ENCODE peak calls at places on chromosomes 2 and 18, in six cellular contexts. One of them, this sample, is unnamed.

GRCh38 chr2:158214431-158214830 is 112.8 kb downstream of the UPP2 start:
- DNase-seq in endothelial cell of umbilical vein: peak
- DNase-seq in HepG2: peak
- DNase-seq in K562: peak
- DNase-seq in NB4: peak
- DNase-seq in GM12878: no peak
- DNase-seq in this sample: no peak

GRCh38 chr2:241633561-241633960 is 3.4 kb downstream of the THAP4 start:
- DNase-seq in endothelial cell of umbilical vein: no peak
- DNase-seq in HepG2: no peak
- DNase-seq in K562: no peak
- DNase-seq in NB4: no peak
- DNase-seq in GM12878: no peak
- DNase-seq in this sample: no peak

GRCh38 chr2:189074496-189074895 is 100.3 kb downstream of the COL3A1 start:
- DNase-seq in endothelial cell of umbilical vein: no peak
- DNase-seq in HepG2: no peak
- DNase-seq in K562: no peak
- DNase-seq in NB4: no peak
- DNase-seq in GM12878: no peak
- DNase-seq in this sample: no peak

GRCh38 chr18:26225022-26225693 is 1.1 kb upstream of the TAF4B start:
- DNase-seq in endothelial cell of umbilical vein: no peak
- DNase-seq in HepG2: no peak
- DNase-seq in K562: no peak
- DNase-seq in NB4: no peak
- DNase-seq in GM12878: no peak
- DNase-seq in this sample: peak

GRCh38 chr18:13453714-13454113 is 235.2 kb downstream of the LDLRAD4 start:
- DNase-seq in endothelial cell of umbilical vein: no peak
- DNase-seq in HepG2: no peak
- DNase-seq in K562: no peak
- DNase-seq in NB4: no peak
- DNase-seq in GM12878: no peak
- DNase-seq in this sample: no peak

GRCh38 chr2:239674101-239674980 is 273.5 kb upstream of the HDAC4 start:
- DNase-seq in endothelial cell of umbilical vein: no peak
- DNase-seq in HepG2: no peak
- DNase-seq in K562: no peak
- DNase-seq in NB4: no peak
- DNase-seq in GM12878: no peak
- DNase-seq in this sample: no peak

GRCh38 chr2:27212626-27213471 is 781 bp upstream of the SLC5A6 start:
- DNase-seq in endothelial cell of umbilical vein: no peak
- DNase-seq in HepG2: peak
- DNase-seq in K562: no peak
- DNase-seq in NB4: peak
- DNase-seq in GM12878: no peak
- DNase-seq in this sample: peak

GRCh38 chr18:40670991-40671390 is 1284.0 kb upstream of the PIK3C3 start:
- DNase-seq in endothelial cell of umbilical vein: no peak
- DNase-seq in HepG2: no peak
- DNase-seq in K562: no peak
- DNase-seq in NB4: no peak
- DNase-seq in GM12878: no peak
- DNase-seq in this sample: no peak

GRCh38 chr2:157251932-157252331 is 5.6 kb upstream of the GALNT5 start:
- DNase-seq in endothelial cell of umbilical vein: no peak
- DNase-seq in HepG2: no peak
- DNase-seq in K562: no peak
- DNase-seq in NB4: no peak
- DNase-seq in GM12878: no peak
- DNase-seq in this sample: no peak

GRCh38 chr2:98175811-98176210 is 88.8 kb downstream of the VWA3B start:
- DNase-seq in endothelial cell of umbilical vein: no peak
- DNase-seq in HepG2: no peak
- DNase-seq in K562: no peak
- DNase-seq in NB4: peak
- DNase-seq in GM12878: no peak
- DNase-seq in this sample: no peak

GRCh38 chr18:32661486-32662299 is 111.1 kb downstream of the KLHL14 start:
- DNase-seq in endothelial cell of umbilical vein: no peak
- DNase-seq in HepG2: no peak
- DNase-seq in K562: no peak
- DNase-seq in NB4: no peak
- DNase-seq in GM12878: no peak
- DNase-seq in this sample: no peak

GRCh38 chr18:11955299-11956029 is 25.8 kb upstream of the IMPA2 start:
- DNase-seq in endothelial cell of umbilical vein: peak
- DNase-seq in HepG2: peak
- DNase-seq in K562: peak
- DNase-seq in NB4: peak
- DNase-seq in GM12878: no peak
- DNase-seq in this sample: peak
- TF ChIP-seq MYC in endothelial cell of umbilical vein: no peak
- TF ChIP-seq MYC in HepG2: no peak
- TF ChIP-seq MYC in K562: no peak
- TF ChIP-seq MYC in NB4: no peak
- TF ChIP-seq MYC in GM12878: no peak
- TF ChIP-seq MYC in this sample: no peak

DNA sequence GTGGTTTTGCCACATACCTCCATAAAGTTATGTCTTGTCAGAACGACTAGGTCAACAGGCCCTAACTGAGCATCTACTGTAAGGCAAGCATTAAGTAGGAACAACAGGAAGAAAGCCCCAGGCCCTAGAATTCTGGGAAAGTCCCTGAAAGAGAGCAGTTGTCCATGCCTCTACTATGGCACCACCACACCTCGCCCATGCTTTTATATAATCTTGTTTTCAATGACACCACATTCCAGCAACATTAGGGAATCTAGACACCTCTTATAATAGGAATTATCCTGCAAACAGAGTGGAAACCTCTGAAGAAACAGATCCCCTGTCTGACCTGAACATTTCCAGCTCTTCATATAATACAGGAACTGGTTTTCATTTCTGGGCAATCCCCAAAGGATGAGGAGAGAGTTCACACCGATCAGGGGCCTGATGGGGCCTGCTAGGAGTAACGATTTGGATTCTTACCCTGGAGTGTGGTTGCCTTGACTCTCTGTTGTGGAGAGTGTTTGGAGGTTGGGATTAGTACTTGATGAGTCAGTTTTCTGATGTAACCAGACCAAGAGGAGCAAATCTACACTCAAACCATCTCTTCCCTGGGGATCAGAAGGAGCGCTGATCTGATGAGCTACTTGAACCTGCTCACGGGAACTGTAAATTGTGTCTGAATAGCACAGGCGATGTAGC is 31.9 kb upstream of the CEP68 start:
- DNase-seq in endothelial cell of umbilical vein: no peak
- DNase-seq in HepG2: no peak
- DNase-seq in K562: no peak
- DNase-seq in NB4: peak
- DNase-seq in GM12878: no peak
- DNase-seq in this sample: no peak
- TF ChIP-seq MYC in endothelial cell of umbilical vein: no peak
- TF ChIP-seq MYC in HepG2: no peak
- TF ChIP-seq MYC in K562: no peak
- TF ChIP-seq MYC in NB4: no peak
- TF ChIP-seq MYC in GM12878: no peak
- TF ChIP-seq MYC in this sample: no peak

GRCh38 chr2:101089942-101090799 is 61.0 kb downstream of the TBC1D8 start:
- DNase-seq in endothelial cell of umbilical vein: no peak
- DNase-seq in HepG2: no peak
- DNase-seq in K562: no peak
- DNase-seq in NB4: peak
- DNase-seq in GM12878: no peak
- DNase-seq in this sample: no peak
- TF ChIP-seq MYC in endothelial cell of umbilical vein: no peak
- TF ChIP-seq MYC in HepG2: no peak
- TF ChIP-seq MYC in K562: no peak
- TF ChIP-seq MYC in NB4: no peak
- TF ChIP-seq MYC in GM12878: no peak
- TF ChIP-seq MYC in this sample: no peak

DNA sequence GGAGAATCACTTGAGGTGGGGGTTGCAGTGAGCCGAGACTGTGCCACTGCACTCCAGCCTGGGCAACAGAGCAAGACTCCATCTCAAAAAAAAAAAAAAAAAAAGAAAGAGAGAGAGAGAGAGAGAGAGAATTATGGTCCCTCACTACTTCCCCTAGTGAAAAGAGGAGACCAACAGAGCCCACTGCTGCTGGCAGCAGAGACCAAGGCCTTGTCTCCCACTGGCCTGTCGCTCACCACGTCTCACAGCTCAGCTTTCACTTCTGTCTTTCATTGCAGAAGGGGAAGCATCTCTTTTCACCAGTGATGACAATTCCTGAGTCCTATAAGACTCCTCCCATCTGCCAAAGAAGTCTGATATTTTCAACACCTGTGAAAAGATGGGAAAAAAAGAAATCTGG is 81.3 kb downstream of the CLHC1 start:
- DNase-seq in endothelial cell of umbilical vein: no peak
- DNase-seq in HepG2: no peak
- DNase-seq in K562: no peak
- DNase-seq in NB4: peak
- DNase-seq in GM12878: no peak
- DNase-seq in this sample: no peak
- TF ChIP-seq MYC in endothelial cell of umbilical vein: no peak
- TF ChIP-seq MYC in HepG2: no peak
- TF ChIP-seq MYC in K562: no peak
- TF ChIP-seq MYC in NB4: no peak
- TF ChIP-seq MYC in GM12878: no peak
- TF ChIP-seq MYC in this sample: no peak

GRCh38 chr2:174025271-174026121 is 60.3 kb upstream of the SP3 start:
- DNase-seq in endothelial cell of umbilical vein: no peak
- DNase-seq in HepG2: peak
- DNase-seq in K562: no peak
- DNase-seq in NB4: peak
- DNase-seq in GM12878: no peak
- DNase-seq in this sample: no peak
- TF ChIP-seq MYC in endothelial cell of umbilical vein: no peak
- TF ChIP-seq MYC in HepG2: no peak
- TF ChIP-seq MYC in K562: no peak
- TF ChIP-seq MYC in NB4: peak
- TF ChIP-seq MYC in GM12878: no peak
- TF ChIP-seq MYC in this sample: no peak

GRCh38 chr18:22250591-22250996 is 81.2 kb downstream of the GATA6 start:
- DNase-seq in endothelial cell of umbilical vein: no peak
- DNase-seq in HepG2: no peak
- DNase-seq in K562: no peak
- DNase-seq in NB4: no peak
- DNase-seq in GM12878: no peak
- DNase-seq in this sample: no peak
- TF ChIP-seq MYC in endothelial cell of umbilical vein: no peak
- TF ChIP-seq MYC in HepG2: no peak
- TF ChIP-seq MYC in K562: no peak
- TF ChIP-seq MYC in NB4: no peak
- TF ChIP-seq MYC in GM12878: no peak
- TF ChIP-seq MYC in this sample: no peak

GRCh38 chr2:234495076-234495800 is 1.6 kb downstream of the ARL4C start:
- DNase-seq in endothelial cell of umbilical vein: peak
- DNase-seq in HepG2: no peak
- DNase-seq in K562: no peak
- DNase-seq in NB4: no peak
- DNase-seq in GM12878: no peak
- DNase-seq in this sample: no peak
- TF ChIP-seq MYC in endothelial cell of umbilical vein: no peak
- TF ChIP-seq MYC in HepG2: no peak
- TF ChIP-seq MYC in K562: no peak
- TF ChIP-seq MYC in NB4: no peak
- TF ChIP-seq MYC in GM12878: no peak
- TF ChIP-seq MYC in this sample: no peak

GRCh38 chr2:107809835-107810234 is 16.9 kb upstream of the RGPD4 start:
- DNase-seq in endothelial cell of umbilical vein: no peak
- DNase-seq in HepG2: no peak
- DNase-seq in K562: no peak
- DNase-seq in NB4: no peak
- DNase-seq in GM12878: no peak
- DNase-seq in this sample: no peak
- TF ChIP-seq MYC in endothelial cell of umbilical vein: no peak
- TF ChIP-seq MYC in HepG2: no peak
- TF ChIP-seq MYC in K562: no peak
- TF ChIP-seq MYC in NB4: no peak
- TF ChIP-seq MYC in GM12878: no peak
- TF ChIP-seq MYC in this sample: no peak

GRCh38 chr2:237348281-237348865 is 65.6 kb downstream of the COL6A3 start:
- DNase-seq in endothelial cell of umbilical vein: no peak
- DNase-seq in HepG2: no peak
- DNase-seq in K562: no peak
- DNase-seq in NB4: no peak
- DNase-seq in GM12878: no peak
- DNase-seq in this sample: no peak

GRCh38 chr2:237344972-237345870 is 68.7 kb downstream of the COL6A3 start:
- DNase-seq in endothelial cell of umbilical vein: no peak
- DNase-seq in HepG2: no peak
- DNase-seq in K562: no peak
- DNase-seq in NB4: no peak
- DNase-seq in GM12878: no peak
- DNase-seq in this sample: no peak

GRCh38 chr2:237350070-237350469 is 63.9 kb downstream of the COL6A3 start:
- DNase-seq in endothelial cell of umbilical vein: no peak
- DNase-seq in HepG2: no peak
- DNase-seq in K562: no peak
- DNase-seq in NB4: no peak
- DNase-seq in GM12878: no peak
- DNase-seq in this sample: no peak

GRCh38 chr2:237343993-237344392 is 70.0 kb downstream of the COL6A3 start:
- DNase-seq in endothelial cell of umbilical vein: no peak
- DNase-seq in HepG2: no peak
- DNase-seq in K562: no peak
- DNase-seq in NB4: no peak
- DNase-seq in GM12878: no peak
- DNase-seq in this sample: no peak

GRCh38 chr2:237345891-237346640 is 67.9 kb downstream of the COL6A3 start:
- DNase-seq in endothelial cell of umbilical vein: no peak
- DNase-seq in HepG2: no peak
- DNase-seq in K562: no peak
- DNase-seq in NB4: peak
- DNase-seq in GM12878: no peak
- DNase-seq in this sample: no peak
- TF ChIP-seq MYC in endothelial cell of umbilical vein: no peak
- TF ChIP-seq MYC in HepG2: no peak
- TF ChIP-seq MYC in K562: no peak
- TF ChIP-seq MYC in NB4: no peak
- TF ChIP-seq MYC in GM12878: no peak
- TF ChIP-seq MYC in this sample: no peak

This sample was measured in A549.